ENCODE peak calls at places on chromosomes 11 and 22, in seven cellular contexts. One of them, this sample, is unnamed.

GRCh38 chr11:15198284-15198683 is 83.6 kb downstream of the INSC start:
- DNase-seq in cardiac muscle cell: no peak
- DNase-seq in cardiac fibroblast: no peak
- DNase-seq in HL-60: no peak
- DNase-seq in fibroblast of lung: no peak
- DNase-seq in AG10803: no peak
- DNase-seq in upper lobe of left lung: no peak
- DNase-seq in this sample: no peak

GRCh38 chr22:49197500-49197899 is 630.2 kb downstream of the BRD1 start:
- DNase-seq in cardiac fibroblast: no peak
- DNase-seq in fibroblast of lung: no peak
- DNase-seq in upper lobe of left lung: no peak
- DNase-seq in AG10803: no peak
- DNase-seq in cardiac muscle cell: no peak
- DNase-seq in HL-60: no peak
- DNase-seq in this sample: no peak

GRCh38 chr11:129704831-129705230 is 110.8 kb upstream of the TMEM45B start:
- DNase-seq in HL-60: no peak
- DNase-seq in cardiac fibroblast: no peak
- DNase-seq in fibroblast of lung: no peak
- DNase-seq in upper lobe of left lung: no peak
- DNase-seq in cardiac muscle cell: no peak
- DNase-seq in AG10803: no peak
- DNase-seq in this sample: no peak

GRCh38 chr22:41285441-41285819 is 557 bp downstream of the RANGAP1 start:
- DNase-seq in AG10803: peak; percentile 82
- DNase-seq in cardiac fibroblast: peak; percentile 78
- DNase-seq in HL-60: peak; percentile 57
- DNase-seq in upper lobe of left lung: peak; percentile 90
- DNase-seq in fibroblast of lung: peak; percentile 85
- DNase-seq in cardiac muscle cell: peak; percentile 77
- DNase-seq in this sample: peak; percentile 84

GRCh38 chr11:44623321-44623715 is 57.9 kb downstream of the CD82 start:
- DNase-seq in upper lobe of left lung: no peak
- DNase-seq in HL-60: no peak
- DNase-seq in AG10803: no peak
- DNase-seq in cardiac fibroblast: no peak
- DNase-seq in cardiac muscle cell: no peak
- DNase-seq in fibroblast of lung: no peak
- DNase-seq in this sample: peak; percentile 18

GRCh38 chr11:83063073-83063754 is 8.5 kb downstream of the RAB30 start:
- DNase-seq in AG10803: peak; percentile 80
- DNase-seq in upper lobe of left lung: no peak
- DNase-seq in cardiac fibroblast: peak; percentile 55
- DNase-seq in fibroblast of lung: no peak
- DNase-seq in cardiac muscle cell: peak; percentile 35
- DNase-seq in HL-60: no peak
- DNase-seq in this sample: peak; percentile 60

GRCh38 chr11:2570841-2571597 is 126.2 kb downstream of the KCNQ1 start:
- DNase-seq in AG10803: no peak
- DNase-seq in cardiac muscle cell: no peak
- DNase-seq in fibroblast of lung: no peak
- DNase-seq in cardiac fibroblast: no peak
- DNase-seq in HL-60: no peak
- DNase-seq in upper lobe of left lung: peak; percentile 74
- DNase-seq in this sample: no peak

GRCh38 chr11:111733009-111733408 is 33.2 kb downstream of the PPP2R1B start:
- DNase-seq in cardiac muscle cell: peak; percentile 85
- DNase-seq in AG10803: peak; percentile 77
- DNase-seq in fibroblast of lung: peak; percentile 73
- DNase-seq in cardiac fibroblast: peak; percentile 87
- DNase-seq in HL-60: no peak
- DNase-seq in upper lobe of left lung: peak; percentile 47
- DNase-seq in this sample: peak; percentile 88

GRCh38 chr11:34564807-34565241 is 51.2 kb upstream of the ELF5 start:
- DNase-seq in upper lobe of left lung: no peak
- DNase-seq in cardiac muscle cell: no peak
- DNase-seq in fibroblast of lung: no peak
- DNase-seq in cardiac fibroblast: no peak
- DNase-seq in HL-60: no peak
- DNase-seq in AG10803: no peak
- DNase-seq in this sample: no peak

GRCh38 chr22:43338766-43339345 is 4.3 kb downstream of the SCUBE1 start:
- DNase-seq in fibroblast of lung: no peak
- DNase-seq in cardiac muscle cell: no peak
- DNase-seq in HL-60: no peak
- DNase-seq in AG10803: no peak
- DNase-seq in cardiac fibroblast: no peak
- DNase-seq in upper lobe of left lung: peak; percentile 29
- DNase-seq in this sample: no peak

GRCh38 chr22:45516923-45517675 is 14.4 kb downstream of the FBLN1 start:
- DNase-seq in upper lobe of left lung: no peak
- DNase-seq in cardiac muscle cell: peak; percentile 42
- DNase-seq in cardiac fibroblast: no peak
- DNase-seq in AG10803: peak; percentile 82
- DNase-seq in HL-60: no peak
- DNase-seq in fibroblast of lung: peak; percentile 49
- DNase-seq in this sample: no peak

GRCh38 chr11:68436985-68437926 is 23.3 kb upstream of the PPP6R3 start:
- DNase-seq in fibroblast of lung: peak; percentile 44
- DNase-seq in cardiac muscle cell: peak; percentile 89
- DNase-seq in HL-60: peak; percentile 11
- DNase-seq in AG10803: peak; percentile 55
- DNase-seq in cardiac fibroblast: peak; percentile 86
- DNase-seq in upper lobe of left lung: peak; percentile 77
- DNase-seq in this sample: peak; percentile 88

GRCh38 chr22:49212002-49212401 is 615.7 kb downstream of the BRD1 start:
- DNase-seq in AG10803: no peak
- DNase-seq in HL-60: no peak
- DNase-seq in cardiac muscle cell: no peak
- DNase-seq in fibroblast of lung: no peak
- DNase-seq in upper lobe of left lung: no peak
- DNase-seq in cardiac fibroblast: no peak
- DNase-seq in this sample: no peak

GRCh38 chr11:45580399-45580798 is 85.0 kb downstream of the CHST1 start:
- DNase-seq in HL-60: peak; percentile 14
- DNase-seq in cardiac fibroblast: peak; percentile 62
- DNase-seq in cardiac muscle cell: peak; percentile 69
- DNase-seq in AG10803: peak; percentile 13
- DNase-seq in fibroblast of lung: peak; percentile 29
- DNase-seq in upper lobe of left lung: no peak
- DNase-seq in this sample: peak; percentile 64

GRCh38 chr11:28842716-28843115 is 734.5 kb downstream of the METTL15 start:
- DNase-seq in HL-60: no peak
- DNase-seq in cardiac fibroblast: no peak
- DNase-seq in cardiac muscle cell: no peak
- DNase-seq in upper lobe of left lung: no peak
- DNase-seq in fibroblast of lung: no peak
- DNase-seq in AG10803: no peak
- DNase-seq in this sample: no peak

GRCh38 chr22:49462795-49463194 is 364.9 kb downstream of the BRD1 start:
- DNase-seq in cardiac muscle cell: no peak
- DNase-seq in upper lobe of left lung: peak; percentile 78
- DNase-seq in fibroblast of lung: no peak
- DNase-seq in HL-60: peak; percentile 67
- DNase-seq in AG10803: no peak
- DNase-seq in cardiac fibroblast: no peak
- DNase-seq in this sample: no peak

GRCh38 chr11:120021978-120022377 is 115.9 kb downstream of the TRIM29 start:
- DNase-seq in AG10803: no peak
- DNase-seq in upper lobe of left lung: no peak
- DNase-seq in HL-60: no peak
- DNase-seq in cardiac muscle cell: no peak
- DNase-seq in fibroblast of lung: no peak
- DNase-seq in cardiac fibroblast: no peak
- DNase-seq in this sample: no peak

GRCh38 chr11:119483881-119484371 is 61.0 kb upstream of the THY1 start:
- DNase-seq in cardiac muscle cell: no peak
- DNase-seq in fibroblast of lung: no peak
- DNase-seq in AG10803: no peak
- DNase-seq in cardiac fibroblast: no peak
- DNase-seq in upper lobe of left lung: no peak
- DNase-seq in HL-60: no peak
- DNase-seq in this sample: no peak

GRCh38 chr11:120590472-120590871 is 78.9 kb downstream of the GRIK4 start:
- DNase-seq in fibroblast of lung: peak; percentile 31
- DNase-seq in HL-60: no peak
- DNase-seq in AG10803: no peak
- DNase-seq in upper lobe of left lung: no peak
- DNase-seq in cardiac muscle cell: no peak
- DNase-seq in cardiac fibroblast: no peak
- DNase-seq in this sample: no peak

GRCh38 chr22:24338701-24339451 is 68.2 kb downstream of the SPECC1L start:
- DNase-seq in cardiac muscle cell: no peak
- DNase-seq in cardiac fibroblast: no peak
- DNase-seq in fibroblast of lung: no peak
- DNase-seq in AG10803: peak; percentile 22
- DNase-seq in HL-60: no peak
- DNase-seq in upper lobe of left lung: no peak
- DNase-seq in this sample: no peak

GRCh38 chr11:44047931-44048431 is at the start of gene ACCSL:
- DNase-seq in AG10803: no peak
- DNase-seq in upper lobe of left lung: peak; percentile 18
- DNase-seq in fibroblast of lung: no peak
- DNase-seq in cardiac muscle cell: no peak
- DNase-seq in cardiac fibroblast: no peak
- DNase-seq in HL-60: no peak
- DNase-seq in this sample: no peak

GRCh38 chr11:72007587-72007986 is 8.9 kb downstream of the IL18BP start:
- DNase-seq in HL-60: no peak
- DNase-seq in fibroblast of lung: no peak
- DNase-seq in upper lobe of left lung: no peak
- DNase-seq in cardiac fibroblast: no peak
- DNase-seq in AG10803: no peak
- DNase-seq in cardiac muscle cell: no peak
- DNase-seq in this sample: no peak

GRCh38 chr11:19338375-19338774 is 97.6 kb upstream of the E2F8 start:
- DNase-seq in fibroblast of lung: no peak
- DNase-seq in AG10803: no peak
- DNase-seq in cardiac fibroblast: no peak
- DNase-seq in HL-60: no peak
- DNase-seq in cardiac muscle cell: no peak
- DNase-seq in upper lobe of left lung: no peak
- DNase-seq in this sample: no peak

GRCh38 chr22:25567305-25567704 is 2.8 kb downstream of the GRK3 start:
- DNase-seq in HL-60: peak; percentile 21
- DNase-seq in cardiac muscle cell: no peak
- DNase-seq in AG10803: no peak
- DNase-seq in cardiac fibroblast: no peak
- DNase-seq in upper lobe of left lung: no peak
- DNase-seq in fibroblast of lung: no peak
- DNase-seq in this sample: no peak

GRCh38 chr11:33471541-33471940 is 214.4 kb downstream of the HIPK3 start:
- DNase-seq in fibroblast of lung: no peak
- DNase-seq in upper lobe of left lung: no peak
- DNase-seq in cardiac muscle cell: no peak
- DNase-seq in cardiac fibroblast: no peak
- DNase-seq in AG10803: no peak
- DNase-seq in HL-60: no peak
- DNase-seq in this sample: no peak

GRCh38 chr22:49328630-49329405 is 498.9 kb downstream of the BRD1 start:
- DNase-seq in cardiac fibroblast: no peak
- DNase-seq in fibroblast of lung: no peak
- DNase-seq in cardiac muscle cell: no peak
- DNase-seq in AG10803: no peak
- DNase-seq in upper lobe of left lung: no peak
- DNase-seq in HL-60: no peak
- DNase-seq in this sample: no peak

GRCh38 chr11:34775417-34775888 is 140.7 kb downstream of the APIP start:
- DNase-seq in HL-60: no peak
- DNase-seq in fibroblast of lung: no peak
- DNase-seq in cardiac fibroblast: no peak
- DNase-seq in cardiac muscle cell: no peak
- DNase-seq in AG10803: no peak
- DNase-seq in upper lobe of left lung: no peak
- DNase-seq in this sample: no peak

GRCh38 chr11:7413961-7414728 is 71.2 kb upstream of the OLFML1 start:
- DNase-seq in upper lobe of left lung: no peak
- DNase-seq in AG10803: no peak
- DNase-seq in cardiac muscle cell: no peak
- DNase-seq in cardiac fibroblast: no peak
- DNase-seq in HL-60: no peak
- DNase-seq in fibroblast of lung: no peak
- DNase-seq in this sample: no peak

GRCh38 chr11:69200331-69201047 is 44.8 kb downstream of the SMIM38 start:
- DNase-seq in upper lobe of left lung: no peak
- DNase-seq in cardiac fibroblast: no peak
- DNase-seq in HL-60: no peak
- DNase-seq in cardiac muscle cell: no peak
- DNase-seq in fibroblast of lung: no peak
- DNase-seq in AG10803: no peak
- DNase-seq in this sample: no peak

DNA sequence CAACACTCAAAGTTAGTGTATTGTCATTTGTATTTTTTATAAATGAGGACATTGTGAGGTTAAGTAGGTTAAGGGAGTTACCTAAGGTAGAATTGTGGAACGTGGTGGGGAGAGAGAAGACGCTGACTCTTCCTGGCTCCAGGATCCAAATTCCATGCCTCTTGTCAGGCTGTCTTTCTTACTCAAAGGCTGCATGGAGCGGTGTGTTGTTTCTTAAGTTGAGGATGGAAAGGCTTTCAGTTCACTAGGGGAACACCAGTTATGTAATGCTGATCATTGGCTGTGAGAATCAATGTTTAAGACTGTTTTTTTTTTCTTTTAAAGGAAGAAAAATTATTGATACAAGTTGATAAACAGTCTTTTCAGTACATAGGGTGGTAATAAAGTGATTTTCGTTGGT is 2.9 kb downstream of the UBE2L3 start:
- DNase-seq in upper lobe of left lung: no peak
- DNase-seq in cardiac fibroblast: no peak
- DNase-seq in AG10803: no peak
- DNase-seq in cardiac muscle cell: no peak
- DNase-seq in fibroblast of lung: no peak
- DNase-seq in HL-60: no peak
- DNase-seq in this sample: no peak
- H3K4me3 ChIP-seq in upper lobe of left lung: no peak overlapping the region
- H3K4me3 ChIP-seq in cardiac fibroblast: no peak overlapping the region
- H3K4me3 ChIP-seq in AG10803: no peak overlapping the region
- H3K4me3 ChIP-seq in cardiac muscle cell: no peak overlapping the region
- H3K4me3 ChIP-seq in fibroblast of lung: no peak overlapping the region
- H3K4me3 ChIP-seq in HL-60: no peak overlapping the region
- H3K4me3 ChIP-seq in this sample: no peak overlapping the region

GRCh38 chr11:65821107-65821506 is 12.7 kb upstream of the SNX32 start:
- DNase-seq in cardiac muscle cell: no peak
- DNase-seq in fibroblast of lung: no peak
- DNase-seq in cardiac fibroblast: no peak
- DNase-seq in AG10803: no peak
- DNase-seq in HL-60: peak; percentile 31
- DNase-seq in upper lobe of left lung: no peak
- DNase-seq in this sample: no peak
- TF ChIP-seq CTCF in cardiac muscle cell: no peak
- TF ChIP-seq CTCF in fibroblast of lung: no peak
- TF ChIP-seq CTCF in cardiac fibroblast: no peak
- TF ChIP-seq CTCF in AG10803: no peak
- TF ChIP-seq CTCF in HL-60: no peak
- TF ChIP-seq CTCF in upper lobe of left lung: no peak
- TF ChIP-seq CTCF in this sample: no peak

GRCh38 chr11:118252688-118253087 is 523 bp upstream of the MPZL3 start:
- DNase-seq in cardiac fibroblast: no peak
- DNase-seq in HL-60: no peak
- DNase-seq in cardiac muscle cell: no peak
- DNase-seq in fibroblast of lung: no peak
- DNase-seq in upper lobe of left lung: no peak
- DNase-seq in AG10803: no peak
- DNase-seq in this sample: no peak
- H3K4me3 ChIP-seq in cardiac fibroblast: no peak overlapping the region
- H3K4me3 ChIP-seq in HL-60: peak overlapping the region; percentile 77
- H3K4me3 ChIP-seq in cardiac muscle cell: peak overlapping the region; percentile 57
- H3K4me3 ChIP-seq in fibroblast of lung: no peak overlapping the region
- H3K4me3 ChIP-seq in upper lobe of left lung: peak overlapping the region; percentile 67
- H3K4me3 ChIP-seq in AG10803: no peak overlapping the region
- H3K4me3 ChIP-seq in this sample: peak overlapping the region; percentile 88

GRCh38 chr22:19036523-19037273 is 85.5 kb downstream of the DGCR2 start:
- DNase-seq in cardiac fibroblast: peak; percentile 13
- DNase-seq in upper lobe of left lung: peak; percentile 58
- DNase-seq in fibroblast of lung: peak; percentile 12
- DNase-seq in HL-60: peak; percentile 31
- DNase-seq in cardiac muscle cell: peak; percentile 14
- DNase-seq in AG10803: no peak
- DNase-seq in this sample: peak; percentile 14
- TF ChIP-seq CTCF in cardiac fibroblast: peak; percentile 4
- TF ChIP-seq CTCF in upper lobe of left lung: no peak
- TF ChIP-seq CTCF in fibroblast of lung: peak; percentile 23
- TF ChIP-seq CTCF in HL-60: no peak
- TF ChIP-seq CTCF in cardiac muscle cell: peak; percentile 15
- TF ChIP-seq CTCF in AG10803: peak; percentile 19
- TF ChIP-seq CTCF in this sample: no peak

This sample was measured in fibroblast of pulmonary artery.